ENCODE peak calls at places on chromosome 13, in nine cellular contexts. E is tibial artery, L is esophagus squamous epithelium, O is heart right ventricle, A is choroid plexus epithelial cell, U is IMR-90, H is endothelial cell, Q is transverse colon, Z is heart left ventricle. I is an unnamed sample.

GRCh38 chr13:76711515-76712182 is 174.6 kb downstream of the KCTD12 start:
- DNase-seq in U (peak; percentile 94), O (peak; percentile 36), A (peak; percentile 96), L (no peak), Z (peak; percentile 33), E (peak; percentile 66), H (no peak), Q (peak; percentile 10), I (no peak)

GRCh38 chr13:33490461-33491327 is 205.1 kb upstream of the STARD13 start:
- DNase-seq in Z (no peak), U (no peak), E (no peak), H (no peak), L (no peak), A (peak; percentile 53), O (peak; percentile 19), Q (no peak), I (no peak)

GRCh38 chr13:25171170-25171516 is 945 bp downstream of the AMER2 start:
- DNase-seq in L (no peak), Z (no peak), A (no peak), Q (no peak), E (no peak), U (no peak), H (no peak), O (no peak), I (no peak)

GRCh38 chr13:44292545-44292944 is 81.1 kb upstream of the SERP2 start:
- DNase-seq in Q (no peak), L (no peak), O (peak; percentile 38), H (no peak), Z (no peak), A (no peak), E (no peak), U (no peak), I (no peak)

GRCh38 chr13:37640499-37640898 is 41.9 kb upstream of the POSTN start:
- DNase-seq in H (peak; percentile 14), O (no peak), Z (no peak), A (peak; percentile 94), Q (no peak), U (peak; percentile 86), E (no peak), L (no peak), I (no peak)

GRCh38 chr13:20553309-20553708 is 13.6 kb upstream of the IFT88 start:
- DNase-seq in H (no peak), U (no peak), Q (no peak), L (no peak), Z (no peak), A (peak; percentile 48), E (no peak), O (no peak), I (no peak)

GRCh38 chr13:109840201-109840892 is 54.0 kb upstream of the IRS2 start:
- DNase-seq in U (peak; percentile 56), Q (no peak), E (no peak), L (no peak), Z (no peak), A (peak; percentile 32), O (no peak), H (no peak), I (no peak)

GRCh38 chr13:34201050-34201913 is 383.3 kb downstream of the RFC3 start:
- DNase-seq in Q (no peak), H (no peak), L (no peak), O (peak; percentile 15), Z (no peak), E (no peak), A (peak; percentile 76), U (peak; percentile 61), I (no peak)

GRCh38 chr13:97242755-97243497 is 20.8 kb downstream of the MBNL2 start:
- DNase-seq in H (no peak), E (no peak), U (no peak), A (no peak), O (no peak), L (no peak), Q (no peak), Z (peak; percentile 39), I (no peak)

GRCh38 chr13:99949657-99950413 is 21.7 kb downstream of the ZIC5 start:
- DNase-seq in Q (no peak), O (no peak), A (peak; percentile 65), U (no peak), E (peak; percentile 17), H (no peak), L (no peak), Z (no peak), I (no peak)

GRCh38 chr13:101939370-101939769 is 462.5 kb downstream of the FGF14 start:
- DNase-seq in O (no peak), L (no peak), U (no peak), Q (no peak), E (no peak), H (no peak), Z (no peak), A (no peak), I (no peak)

GRCh38 chr13:101945435-101945834 is 456.4 kb downstream of the FGF14 start:
- DNase-seq in L (no peak), H (no peak), A (peak; percentile 13), Q (no peak), Z (no peak), E (no peak), U (no peak), O (no peak), I (no peak)

GRCh38 chr13:101941095-101941777 is 460.6 kb downstream of the FGF14 start:
- DNase-seq in L (no peak), H (no peak), O (no peak), Q (no peak), E (no peak), Z (no peak), U (peak; percentile 2), A (peak; percentile 66), I (no peak)

GRCh38 chr13:101942535-101943157 is 459.2 kb downstream of the FGF14 start:
- DNase-seq in L (no peak), Z (no peak), H (no peak), Q (no peak), E (no peak), U (no peak), O (no peak), A (no peak), I (no peak)

DNA sequence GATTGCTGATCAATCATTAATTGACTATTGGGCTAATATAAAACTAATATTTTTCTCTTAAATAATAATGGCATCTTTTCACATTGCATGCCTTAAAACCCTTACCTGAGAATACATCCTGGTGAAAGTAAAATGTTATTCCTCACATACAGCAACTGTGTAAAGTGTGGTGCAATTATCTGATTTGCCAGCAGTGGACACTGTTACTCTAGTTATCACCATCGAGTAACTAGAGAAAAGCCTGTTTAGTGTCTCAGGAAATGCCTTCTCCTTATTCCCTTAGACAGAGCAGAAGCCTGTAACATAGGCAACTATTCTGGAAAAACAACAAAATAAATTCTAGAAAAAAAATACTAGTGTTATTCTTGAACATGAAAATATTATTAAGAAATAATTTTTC is 459.8 kb downstream of the FGF14 start:
- DNase-seq in O (peak; percentile 33), E (no peak), H (peak; percentile 54), Q (peak; percentile 19), U (peak; percentile 16), A (peak; percentile 85), L (no peak), Z (no peak), I (no peak)
- TF ChIP-seq CTCF in O (peak; percentile 66), E (peak; percentile 70), H (peak; percentile 41), Q (peak; percentile 72), U (peak; percentile 56), A (peak; percentile 86), L (peak; percentile 80), Z (peak; percentile 54), I (no peak)

GRCh38 chr13:98315902-98316301 is 138.8 kb upstream of the RNF113B start:
- DNase-seq in O (peak; percentile 31), L (no peak), E (no peak), H (no peak), A (no peak), Z (no peak), U (no peak), Q (no peak), I (no peak)

GRCh38 chr13:98315466-98315865 is 138.4 kb upstream of the RNF113B start:
- DNase-seq in H (peak; percentile 41), Z (peak; percentile 31), L (no peak), A (peak; percentile 63), Q (no peak), O (no peak), E (no peak), U (peak; percentile 71), I (no peak)

GRCh38 chr13:98313023-98313937 is 136.2 kb upstream of the RNF113B start:
- DNase-seq in Q (no peak), A (no peak), U (no peak), O (no peak), Z (no peak), L (no peak), H (no peak), E (no peak), I (no peak)

GRCh38 chr13:98312606-98313005 is 135.5 kb upstream of the RNF113B start:
- DNase-seq in E (no peak), H (no peak), O (no peak), Z (no peak), A (no peak), Q (no peak), L (no peak), U (peak; percentile 22), I (no peak)

DNA sequence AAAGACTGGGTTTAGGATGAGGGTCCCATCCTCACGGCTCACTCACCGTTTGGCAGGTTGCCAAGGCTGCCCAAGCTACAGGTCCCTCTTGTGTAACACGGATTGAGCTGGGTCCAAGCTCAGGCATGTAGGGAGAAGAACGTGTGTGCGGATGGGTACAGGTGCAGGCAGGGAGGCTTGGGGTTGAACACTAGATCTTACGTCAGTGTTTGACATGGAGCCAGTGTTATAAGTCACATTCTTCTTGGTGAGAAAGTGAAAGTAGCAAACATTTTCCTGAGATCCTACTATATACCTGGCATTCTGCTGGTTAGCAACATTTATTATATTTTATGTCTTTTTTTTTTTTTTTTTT is 136.8 kb upstream of the RNF113B start:
- DNase-seq in Q (no peak), L (no peak), Z (no peak), H (no peak), A (no peak), U (no peak), O (no peak), E (no peak), I (no peak)
- TF ChIP-seq CTCF in Q (no peak), L (no peak), Z (no peak), H (no peak), A (no peak), U (no peak), O (no peak), E (no peak), I (no peak)

DNA sequence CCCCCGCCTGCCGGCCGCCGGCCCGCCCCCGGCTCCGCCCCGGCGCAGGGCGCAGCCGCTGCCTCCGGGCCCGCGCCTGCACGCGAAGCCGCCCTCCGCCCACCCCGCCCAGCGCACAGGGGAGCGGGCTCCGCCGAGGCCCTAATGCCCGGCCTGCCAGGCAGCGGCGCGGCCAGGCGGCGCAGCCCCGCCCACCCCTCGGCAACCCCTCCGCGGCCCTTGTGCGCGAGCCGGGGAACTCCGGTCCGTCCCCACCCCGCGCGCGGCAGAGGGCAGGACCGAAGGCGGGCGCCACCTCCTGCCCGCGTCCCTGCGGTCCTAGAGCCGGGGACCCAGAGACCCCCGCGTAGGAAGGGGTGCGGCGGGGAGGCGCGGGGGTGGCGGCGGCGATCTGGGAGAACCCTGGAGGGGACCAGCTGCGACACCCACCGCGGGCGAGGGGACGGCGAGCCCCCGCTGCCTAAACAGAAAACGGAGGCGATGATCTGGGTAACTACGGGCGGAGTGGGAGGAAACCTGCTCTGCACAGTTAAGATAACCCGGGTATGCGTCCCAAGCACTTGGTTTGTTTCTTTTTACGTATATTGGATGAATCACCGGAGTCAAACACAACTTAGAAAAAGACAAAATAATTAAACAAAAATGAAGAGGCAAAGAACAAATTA is 351 bp upstream of the USP12 start:
- DNase-seq in Q (peak; percentile 96), H (peak; percentile 96), U (peak; percentile 90), L (peak; percentile 36), E (peak; percentile 96), Z (peak; percentile 95), A (peak; percentile 92), O (peak; percentile 90), I (peak; percentile 94)
- TF ChIP-seq CTCF in Q (peak; percentile 10), H (no peak), U (peak; percentile 11), L (peak; percentile 17), E (no peak), Z (no peak), A (no peak), O (peak; percentile 19), I (no peak)

GRCh38 chr13:48873598-48873997 is 102.1 kb upstream of the FNDC3A start:
- DNase-seq in U (peak; percentile 59), L (no peak), A (peak; percentile 31), Z (no peak), O (no peak), Q (no peak), E (no peak), H (no peak), I (no peak)
- TF ChIP-seq CTCF in U (no peak), L (no peak), A (peak; percentile 22), Z (no peak), O (no peak), Q (no peak), E (no peak), H (no peak), I (no peak)

I was measured in activated B cell treated with CpG ODN at 0.5 μM for 24 hours.